ENCODE peak calls at places on chromosome 18, in six cellular contexts. F is GM12865, R is right lobe of liver, L is cardiac fibroblast, C is astrocyte of the cerebellum, T is foreskin fibroblast. J is an unnamed sample.

GRCh38 chr18:5107990-5108389 is 89.1 kb downstream of the AKAIN1 start:
- DNase-seq in F (no peak), R (no peak), C (no peak), L (no peak), T (no peak), J (no peak)

GRCh38 chr18:79746730-79747129 is 51.0 kb upstream of the KCNG2 start:
- DNase-seq in L (no peak), C (no peak), T (no peak), R (no peak), F (no peak), J (no peak)

GRCh38 chr18:74311000-74311399 is 4.6 kb upstream of the C18orf63 start:
- DNase-seq in C (no peak), T (no peak), R (no peak), F (no peak), L (no peak), J (no peak)

GRCh38 chr18:43049021-43049420 is 66.5 kb downstream of the RIT2 start:
- DNase-seq in L (peak; percentile 92), R (no peak), T (no peak), C (peak; percentile 64), F (no peak), J (no peak)

GRCh38 chr18:79525556-79526467 is 130.1 kb downstream of the NFATC1 start:
- DNase-seq in T (no peak), L (peak; percentile 47), R (no peak), C (no peak), F (no peak), J (no peak)

GRCh38 chr18:61096231-61096630 is 237.0 kb upstream of the CDH20 start:
- DNase-seq in C (no peak), R (no peak), T (no peak), L (no peak), F (no peak), J (no peak)

GRCh38 chr18:69400976-69401474 is 337 bp downstream of the DOK6 start:
- DNase-seq in C (no peak), R (peak; percentile 32), T (peak; percentile 18), L (peak; percentile 41), F (no peak), J (no peak)

GRCh38 chr18:49345931-49346696 is 114.3 kb downstream of the DYM start:
- DNase-seq in T (no peak), F (no peak), R (no peak), C (no peak), L (no peak), J (no peak)

GRCh38 chr18:74249181-74249968 is 42.4 kb downstream of the CYB5A start:
- DNase-seq in C (no peak), L (peak; percentile 89), F (no peak), T (peak; percentile 89), R (peak; percentile 52), J (no peak)

GRCh38 chr18:28729321-28729720 is 552.4 kb upstream of the CDH2 start:
- DNase-seq in F (no peak), L (no peak), T (peak; percentile 11), R (no peak), C (no peak), J (no peak)

GRCh38 chr18:51070545-51070944 is 40.5 kb downstream of the SMAD4 start:
- DNase-seq in F (no peak), R (no peak), C (peak; percentile 57), T (peak; percentile 68), L (peak; percentile 74), J (peak; percentile 31)

GRCh38 chr18:76491436-76491800 is 3.6 kb downstream of the ZNF516 start:
- DNase-seq in R (peak; percentile 93), L (peak; percentile 78), C (no peak), T (peak; percentile 58), F (peak; percentile 83), J (no peak)

GRCh38 chr18:31581498-31582197 is 10.0 kb upstream of the TTR start:
- DNase-seq in L (peak; percentile 16), T (no peak), R (peak; percentile 30), C (no peak), F (no peak), J (no peak)

GRCh38 chr18:22026362-22026761 is 143.0 kb upstream of the GATA6 start:
- DNase-seq in L (no peak), R (no peak), F (no peak), C (no peak), T (no peak), J (no peak)

GRCh38 chr18:63043516-63043915 is 276.1 kb downstream of the BCL2 start:
- DNase-seq in R (no peak), L (peak; percentile 61), F (no peak), T (peak; percentile 15), C (no peak), J (no peak)

GRCh38 chr18:9539283-9539682 is 64.0 kb downstream of the RALBP1 start:
- DNase-seq in L (peak; percentile 37), R (no peak), F (no peak), T (peak; percentile 80), C (peak; percentile 52), J (peak; percentile 15)

GRCh38 chr18:22637787-22638186 is 220.1 kb upstream of the CTAGE1 start:
- DNase-seq in F (no peak), T (peak; percentile 47), C (peak; percentile 16), R (no peak), L (peak; percentile 80), J (peak; percentile 35)

GRCh38 chr18:11689031-11689971 is at the start of gene GNAL:
- DNase-seq in F (peak; percentile 89), T (peak; percentile 78), C (peak; percentile 80), L (peak; percentile 92), R (peak; percentile 78), J (peak; percentile 30)

GRCh38 chr18:55144226-55144625 is 185.0 kb upstream of the CCDC68 start:
- DNase-seq in F (no peak), C (no peak), T (no peak), L (peak; percentile 42), R (no peak), J (no peak)

GRCh38 chr18:55138401-55138800 is 179.1 kb upstream of the CCDC68 start:
- DNase-seq in R (no peak), T (no peak), L (no peak), F (no peak), C (no peak), J (no peak)

GRCh38 chr18:55142413-55142812 is 183.2 kb upstream of the CCDC68 start:
- DNase-seq in T (peak; percentile 48), F (no peak), C (no peak), R (no peak), L (no peak), J (no peak)

GRCh38 chr18:55139307-55139706 is 180.0 kb upstream of the CCDC68 start:
- DNase-seq in R (no peak), C (no peak), L (no peak), T (no peak), F (no peak), J (no peak)

DNA sequence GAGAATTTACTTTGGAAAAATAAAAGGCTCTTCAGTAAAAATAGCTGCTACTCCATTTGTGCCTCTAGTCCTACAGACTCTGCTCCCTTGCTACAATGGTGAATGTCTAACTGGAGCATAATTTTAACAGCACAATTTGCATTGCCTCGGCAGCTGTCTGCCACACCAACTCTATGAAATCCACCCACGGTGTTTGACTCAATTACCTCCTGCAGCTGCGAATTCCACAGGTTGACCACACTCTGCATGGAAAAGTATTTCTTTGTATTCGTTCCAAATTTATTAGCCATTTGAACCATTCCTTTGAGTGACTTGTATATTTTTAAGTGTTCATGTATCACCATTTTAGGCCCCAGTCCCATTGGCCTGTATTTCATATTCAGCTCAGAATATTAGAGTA is 182.1 kb upstream of the CCDC68 start:
- DNase-seq in F (no peak), C (peak; percentile 94), L (no peak), T (no peak), R (no peak), J (no peak)
- H3K4me3 ChIP-seq in F (no peak overlapping the region), C (no peak overlapping the region), L (no peak overlapping the region), T (no peak overlapping the region), R (no peak overlapping the region), J (no peak overlapping the region)

DNA sequence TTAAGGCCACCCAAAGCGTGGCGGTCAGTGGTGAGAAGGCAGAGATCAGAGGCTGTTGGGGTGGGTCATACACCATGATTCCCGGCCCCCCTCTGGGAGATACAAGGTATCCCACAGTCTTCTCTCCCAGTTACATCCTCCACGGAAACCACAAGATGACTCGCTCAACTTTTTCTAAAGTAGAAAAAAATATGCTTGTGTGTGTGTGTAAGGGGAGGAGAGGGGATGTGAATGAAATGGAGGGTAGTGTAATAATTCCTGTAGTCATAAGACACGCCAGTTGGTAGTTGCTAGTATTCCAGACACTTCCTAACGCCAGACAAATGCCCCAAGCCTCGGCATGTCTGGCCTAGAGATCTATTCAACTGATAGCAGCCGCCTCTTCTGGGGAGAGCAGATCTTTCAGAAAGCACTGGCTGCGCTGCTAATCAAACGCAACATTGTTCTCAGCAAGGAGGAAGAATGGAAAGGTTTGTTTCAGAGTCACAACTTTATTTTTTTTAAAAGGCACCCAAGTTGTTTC is 143.5 kb downstream of the TGIF1 start:
- DNase-seq in F (no peak), L (no peak), C (peak; percentile 81), T (no peak), R (no peak), J (no peak)
- TF ChIP-seq CTCF in F (no peak), L (no peak), C (no peak), T (no peak), R (no peak), J (no peak)

DNA sequence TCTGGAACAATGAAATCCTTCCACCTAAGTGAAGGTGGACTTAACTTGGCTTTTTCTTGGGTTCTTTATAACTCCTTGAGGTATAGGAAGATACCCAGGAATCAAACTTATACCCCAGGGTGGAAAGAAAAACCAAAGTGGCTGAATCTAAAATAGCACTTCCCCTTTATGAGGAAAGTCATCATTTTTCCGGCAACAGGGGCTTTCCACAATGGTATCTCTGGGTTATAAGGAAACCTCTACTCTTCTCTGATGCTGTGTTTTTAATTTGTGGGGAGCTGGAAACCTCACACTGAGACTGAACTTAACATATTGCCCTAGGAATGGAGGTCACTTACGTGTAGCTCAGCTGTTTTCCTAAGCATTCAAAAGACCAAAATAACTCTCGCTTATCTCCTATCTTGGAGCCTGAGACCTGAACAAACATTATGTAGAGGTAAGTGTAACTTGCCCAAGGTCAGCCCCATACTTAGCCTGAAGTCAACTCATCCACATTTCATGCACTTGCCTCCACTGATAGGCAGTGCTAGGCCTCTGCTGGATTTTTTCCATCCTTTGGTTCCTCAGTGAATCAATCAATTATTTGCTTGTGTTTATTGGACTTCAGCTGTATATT is 117.9 kb downstream of the SETBP1 start:
- DNase-seq in R (no peak), L (no peak), T (no peak), F (no peak), C (no peak), J (no peak)
- H3K4me3 ChIP-seq in R (no peak overlapping the region), L (no peak overlapping the region), T (no peak overlapping the region), F (no peak overlapping the region), C (no peak overlapping the region), J (no peak overlapping the region)

GRCh38 chr18:6729247-6730091 is at the start of gene ARHGAP28:
- DNase-seq in F (peak; percentile 58), L (peak; percentile 98), R (peak; percentile 77), T (peak; percentile 84), C (peak; percentile 59), J (peak; percentile 65)
- TF ChIP-seq CTCF in F (no peak), L (no peak), R (peak; percentile 18), T (no peak), C (peak; percentile 16), J (peak; percentile 20)

DNA sequence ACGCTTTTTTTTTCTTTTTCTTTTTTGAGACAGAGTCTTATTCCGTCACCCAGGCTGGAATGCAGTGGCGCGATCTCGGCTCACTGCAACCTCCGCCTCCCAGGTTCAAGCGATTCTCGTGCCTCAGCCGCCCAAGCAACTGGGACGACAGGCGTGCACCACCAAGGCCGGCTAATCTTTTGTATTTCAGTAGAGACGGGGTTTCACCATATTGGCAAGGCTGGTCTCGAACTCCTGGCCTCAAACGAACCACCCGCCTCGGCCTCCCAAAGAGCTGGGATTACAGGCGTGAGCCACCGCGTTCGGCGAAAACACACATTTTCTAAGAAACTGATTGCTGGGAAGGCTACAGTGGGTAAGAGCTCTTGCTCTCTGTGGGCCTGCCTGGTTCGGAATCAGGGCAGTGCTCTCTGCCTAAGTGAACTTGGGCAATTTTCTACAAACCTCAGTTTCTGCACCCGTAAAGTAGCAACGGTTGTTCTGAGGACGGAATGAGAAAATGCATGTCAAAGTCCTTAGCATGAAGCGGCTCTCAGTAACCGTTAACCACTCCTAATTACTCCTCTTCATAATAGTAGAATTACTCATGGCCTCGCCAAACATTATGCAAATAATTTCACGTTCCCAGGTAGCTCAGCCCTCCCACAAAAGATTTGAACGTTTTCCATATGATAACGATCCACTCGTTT is 1.0 kb upstream of the PMAIP1 start:
- DNase-seq in C (no peak), T (no peak), L (no peak), R (no peak), F (peak; percentile 73), J (no peak)
- H3K4me3 ChIP-seq in C (peak overlapping the region; percentile 86), T (peak overlapping the region; percentile 78), L (peak overlapping the region; percentile 85), R (peak overlapping the region; percentile 54), F (peak overlapping the region; percentile 77), J (peak overlapping the region; percentile 87)